ENCODE peak calls at places on chromosomes 11 and 22, in nine cellular contexts. Q is K562, V is psoas muscle, X is mesendoderm, O is SJCRH30, R is aorta, T is H1, F is pancreas, U is endodermal cell. D is an unnamed sample. For H3K4me1, the result is how much of the 10 kb centered on the place peaks cover.

GRCh38 chr11:96028746-96029145 is 104.8 kb upstream of the MTMR2 start:
- DNase-seq in O (no peak), V (no peak), T (no peak), R (no peak), U (no peak), F (no peak), X (no peak), Q (no peak), D (no peak)

GRCh38 chr22:46008836-46009596 is 32.1 kb upstream of the WNT7B start:
- DNase-seq in Q (no peak), V (peak), U (no peak), O (no peak), T (no peak), F (peak), R (peak), X (no peak), D (no peak)

GRCh38 chr11:115929618-115930129 is 425.5 kb upstream of the CADM1 start:
- DNase-seq in F (no peak), R (no peak), U (no peak), O (no peak), X (no peak), V (no peak), T (no peak), Q (no peak), D (no peak)

GRCh38 chr11:126194121-126194543 is 17.3 kb downstream of the RPUSD4 start:
- DNase-seq in T (peak), U (peak), X (peak), Q (peak), O (peak), F (no peak), R (no peak), V (no peak), D (peak)

GRCh38 chr11:128247235-128247594 is 340.1 kb downstream of the ETS1 start:
- DNase-seq in O (no peak), Q (no peak), T (no peak), U (no peak), X (no peak), R (no peak), F (no peak), V (no peak), D (no peak)

GRCh38 chr11:67320011-67320410 is 16.7 kb downstream of the SSH3 start:
- DNase-seq in Q (no peak), F (no peak), X (no peak), O (no peak), T (no peak), V (no peak), R (no peak), U (no peak), D (no peak)

GRCh38 chr11:63020671-63021255 is 5.1 kb upstream of the SLC22A8 start:
- DNase-seq in R (no peak), F (no peak), O (peak), V (no peak), X (peak), U (peak), Q (peak), T (peak), D (no peak)

GRCh38 chr22:24440270-24440717 is 12.9 kb downstream of the ADORA2A start:
- DNase-seq in T (no peak), O (no peak), X (no peak), Q (no peak), F (no peak), R (no peak), U (no peak), V (no peak), D (peak)

GRCh38 chr11:83008581-83008923 is 63.1 kb downstream of the RAB30 start:
- DNase-seq in O (peak), V (no peak), X (no peak), F (no peak), U (no peak), Q (no peak), T (no peak), R (no peak), D (peak)

GRCh38 chr11:86537541-86538222 is 134.7 kb downstream of the ME3 start:
- DNase-seq in X (peak), U (no peak), T (no peak), F (no peak), O (no peak), V (no peak), R (no peak), Q (no peak), D (no peak)

GRCh38 chr22:30332994-30333706 is 6.4 kb upstream of the TBC1D10A start:
- DNase-seq in Q (no peak), X (no peak), O (no peak), V (no peak), R (no peak), F (no peak), U (no peak), T (no peak), D (no peak)

GRCh38 chr11:86888164-86888977 is 66.8 kb downstream of the FZD4 start:
- DNase-seq in X (no peak), F (no peak), O (peak), Q (no peak), R (no peak), U (no peak), V (no peak), T (no peak), D (no peak)

GRCh38 chr22:19986011-19986409 is 30.6 kb downstream of the ARVCF start:
- DNase-seq in X (no peak), T (no peak), F (peak), U (no peak), R (no peak), O (no peak), Q (no peak), V (peak), D (no peak)

GRCh38 chr11:94134651-94135512 is 6.2 kb downstream of the PANX1 start:
- DNase-seq in X (no peak), F (peak), U (no peak), T (no peak), O (peak), R (peak), V (peak), Q (no peak), D (peak)

GRCh38 chr11:72787262-72788104 is 6.4 kb downstream of the STARD10 start:
- DNase-seq in T (peak), X (peak), F (peak), O (no peak), U (peak), R (no peak), V (no peak), Q (peak), D (peak)

GRCh38 chr11:71186861-71187260 is 65.5 kb downstream of the SHANK2 start:
- DNase-seq in X (no peak), R (peak), O (no peak), V (no peak), F (no peak), Q (no peak), T (no peak), U (peak), D (peak)

GRCh38 chr11:9577032-9577431 is 3.6 kb downstream of the WEE1 start:
- DNase-seq in R (no peak), Q (no peak), V (no peak), X (no peak), F (no peak), O (no peak), U (no peak), T (no peak), D (peak)

GRCh38 chr11:120091701-120092100 is 46.2 kb downstream of the TRIM29 start:
- DNase-seq in X (no peak), R (no peak), O (no peak), T (no peak), V (no peak), F (no peak), Q (no peak), U (no peak), D (no peak)

GRCh38 chr11:75426720-75427086 is 6.3 kb downstream of the KLHL35 start:
- DNase-seq in F (peak), X (no peak), V (no peak), O (no peak), U (no peak), Q (no peak), T (no peak), R (peak), D (no peak)

GRCh38 chr11:5210376-5210885 is 9.9 kb upstream of the OR51V1 start:
- DNase-seq in F (no peak), R (no peak), U (peak), V (no peak), T (no peak), O (no peak), Q (no peak), X (peak), D (no peak)

GRCh38 chr11:1728931-1729691 is 21.3 kb downstream of the IFITM10 start:
- DNase-seq in V (no peak), F (no peak), O (no peak), U (peak), Q (no peak), R (peak), T (no peak), X (no peak), D (no peak)

GRCh38 chr11:46130286-46130937 is 9.2 kb upstream of the PHF21A start:
- DNase-seq in O (peak), Q (no peak), U (no peak), T (no peak), R (no peak), V (no peak), X (no peak), F (no peak), D (no peak)

GRCh38 chr22:30459206-30460052 is 12.4 kb downstream of the SEC14L3 start:
- DNase-seq in X (no peak), F (no peak), U (peak), V (no peak), Q (no peak), R (no peak), T (peak), O (peak), D (no peak)

GRCh38 chr11:133982901-133983300 is 26.1 kb upstream of the IGSF9B start:
- DNase-seq in R (no peak), Q (no peak), X (no peak), T (no peak), V (no peak), U (no peak), O (no peak), F (no peak), D (no peak)

GRCh38 chr11:107859459-107860239 is 1.1 kb upstream of the SLC35F2 start:
- DNase-seq in Q (no peak), R (peak), T (peak), V (peak), O (peak), U (peak), X (no peak), F (peak), D (peak)

GRCh38 chr11:36953986-36954385 is 355.9 kb upstream of the RAG2 start:
- DNase-seq in Q (no peak), V (no peak), R (no peak), U (no peak), T (no peak), F (no peak), X (no peak), O (peak), D (no peak)

GRCh38 chr11:64870176-64870892 is 8.1 kb downstream of the EHD1 start:
- DNase-seq in T (no peak), U (peak), O (peak), X (peak), F (no peak), R (peak), Q (peak), V (peak), D (peak)

GRCh38 chr11:13384837-13385417 is 78.1 kb downstream of the BTBD10 start:
- DNase-seq in F (no peak), X (peak), Q (peak), T (peak), V (no peak), O (peak), U (peak), R (no peak), D (no peak)

GRCh38 chr11:68399916-68400315 is 60.6 kb upstream of the PPP6R3 start:
- DNase-seq in F (no peak), T (no peak), R (no peak), X (no peak), Q (no peak), O (no peak), V (no peak), U (no peak), D (peak)

GRCh38 chr11:86047275-86047991 is 21.5 kb downstream of the PICALM start:
- DNase-seq in U (no peak), V (no peak), Q (no peak), R (no peak), F (no peak), O (no peak), T (no peak), X (no peak), D (peak)

GRCh38 chr11:69948256-69949141 is 129.3 kb upstream of the FGF3 start:
- DNase-seq in V (no peak), F (no peak), X (peak), O (peak), R (peak), T (peak), U (peak), Q (peak), D (peak)

GRCh38 chr11:11297578-11297977 is 55.5 kb downstream of the CSNK2A3 start:
- DNase-seq in U (no peak), Q (no peak), T (no peak), R (no peak), V (no peak), O (no peak), F (no peak), X (no peak), D (no peak)

GRCh38 chr11:114650661-114651060 is 27.7 kb upstream of the NXPE2 start:
- DNase-seq in R (no peak), T (no peak), V (no peak), Q (no peak), F (no peak), U (no peak), O (no peak), X (no peak), D (no peak)

GRCh38 chr11:62880803-62881578 is at the start of gene SLC3A2:
- DNase-seq in F (peak), V (peak), T (peak), X (peak), R (peak), Q (peak), U (peak), O (peak), D (peak)

GRCh38 chr11:117187007-117187406 is 8.5 kb downstream of the SIDT2 start:
- DNase-seq in O (no peak), X (no peak), U (peak), T (no peak), V (no peak), R (peak), Q (no peak), F (no peak), D (peak)

GRCh38 chr11:117186431-117186761 is 7.9 kb downstream of the SIDT2 start:
- DNase-seq in X (no peak), Q (no peak), V (no peak), F (no peak), U (peak), O (no peak), R (peak), T (no peak), D (peak)

GRCh38 chr11:117183724-117184349 is 5.3 kb downstream of the SIDT2 start:
- DNase-seq in V (no peak), F (peak), T (no peak), U (peak), R (peak), Q (no peak), X (no peak), O (no peak), D (peak)

GRCh38 chr11:117187428-117187798 is 8.9 kb downstream of the SIDT2 start:
- DNase-seq in V (no peak), F (no peak), U (peak), O (no peak), T (no peak), Q (no peak), R (peak), X (no peak), D (no peak)

DNA sequence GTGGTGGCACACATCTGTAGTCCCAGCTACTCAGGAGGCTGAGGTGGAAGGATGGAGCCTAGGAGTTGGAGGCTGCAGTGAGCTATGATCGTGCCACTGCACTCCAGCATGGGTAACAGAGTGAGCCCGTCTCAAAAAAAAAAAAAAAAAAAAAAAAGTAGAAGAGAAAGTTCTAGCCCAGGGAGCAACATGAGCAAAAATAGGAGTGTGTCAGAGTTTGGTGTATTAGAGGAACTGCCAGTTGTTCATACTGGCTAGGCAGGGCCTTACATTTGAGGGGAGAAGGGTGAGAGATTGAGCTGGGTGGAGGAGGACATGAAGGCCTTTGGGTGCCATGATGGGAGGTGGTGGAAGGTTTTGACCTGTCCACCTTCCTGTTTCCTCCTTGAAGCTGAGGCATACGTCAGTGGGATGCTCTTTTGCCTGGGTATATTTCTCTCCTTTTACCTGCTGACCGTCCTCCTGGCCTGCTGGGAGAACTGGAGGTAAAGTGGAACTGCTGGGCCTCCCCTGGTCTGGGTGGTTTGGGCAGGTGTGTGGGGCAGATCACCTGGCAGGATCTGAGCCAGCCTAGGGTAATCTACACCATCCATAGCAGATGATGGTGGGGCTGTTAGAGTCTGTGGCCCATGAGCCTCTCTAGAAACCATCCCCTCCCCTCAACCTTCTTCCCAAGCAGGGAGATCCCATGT is 7.3 kb downstream of the SIDT2 start:
- DNase-seq in T (no peak), V (no peak), F (no peak), X (no peak), R (no peak), U (peak), O (no peak), Q (no peak), D (peak)
- H3K4me1 ChIP-seq in T (under half), V (under half), F (under half), X (under half), R (under half), U (under half), O (under half), Q (under half), D (under half)

GRCh38 chr11:35144811-35145210 is 5.8 kb downstream of the CD44 start:
- DNase-seq in O (no peak), U (no peak), X (no peak), Q (no peak), F (no peak), V (no peak), R (no peak), T (no peak), D (no peak)

GRCh38 chr11:35146711-35147110 is 7.7 kb downstream of the CD44 start:
- DNase-seq in R (no peak), Q (no peak), V (no peak), T (no peak), F (no peak), U (no peak), O (no peak), X (no peak), D (no peak)

GRCh38 chr11:35145249-35145648 is 6.3 kb downstream of the CD44 start:
- DNase-seq in R (peak), F (peak), Q (peak), O (peak), U (no peak), V (peak), X (no peak), T (no peak), D (no peak)

GRCh38 chr11:35147273-35147672 is 8.3 kb downstream of the CD44 start:
- DNase-seq in T (no peak), X (no peak), U (no peak), F (no peak), O (no peak), V (no peak), Q (no peak), R (no peak), D (no peak)

DNA sequence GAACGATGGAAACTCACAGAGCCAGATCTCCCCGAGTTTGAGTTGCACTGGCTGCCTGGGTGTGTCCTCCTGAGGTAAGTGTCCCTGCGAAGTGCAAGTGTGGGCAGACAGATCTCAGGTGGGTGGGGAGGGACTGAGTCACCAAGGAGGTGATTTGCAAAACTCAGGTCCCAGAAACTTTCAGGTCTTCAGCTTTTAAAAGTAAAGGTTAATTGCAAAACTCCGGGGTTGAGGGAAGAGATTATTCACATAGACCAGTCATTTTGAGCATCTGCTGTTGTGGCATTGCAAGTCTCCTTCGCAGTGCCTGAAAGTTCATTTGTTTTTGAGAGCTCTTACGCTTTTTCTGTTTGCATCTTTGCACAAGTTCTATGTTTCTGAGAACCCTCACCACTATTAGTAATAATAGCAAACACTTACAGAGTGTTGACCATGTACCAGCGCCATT is 7.1 kb downstream of the CD44 start:
- DNase-seq in T (no peak), X (no peak), Q (no peak), U (no peak), R (no peak), F (no peak), V (no peak), O (no peak), D (no peak)
- H3K4me1 ChIP-seq in T (under half), X (under half), Q (under half), U (under half), R (under half), F (under half), V (under half), O (under half), D (half or more)

GRCh38 chr22:42613869-42614268 is 814 bp downstream of the POLDIP3 start:
- DNase-seq in U (no peak), O (no peak), X (peak), Q (no peak), T (no peak), R (no peak), V (no peak), F (no peak), D (peak)

GRCh38 chr22:42611076-42611475 is 3.6 kb downstream of the POLDIP3 start:
- DNase-seq in Q (no peak), U (no peak), X (no peak), O (no peak), F (no peak), T (no peak), V (no peak), R (no peak), D (peak)

GRCh38 chr22:42608481-42609361 is 6.0 kb downstream of the POLDIP3 start:
- DNase-seq in Q (no peak), O (peak), V (no peak), U (no peak), F (no peak), T (no peak), X (peak), R (no peak), D (peak)

GRCh38 chr22:42612336-42612735 is 2.3 kb downstream of the POLDIP3 start:
- DNase-seq in V (no peak), Q (no peak), R (no peak), U (no peak), X (no peak), T (no peak), F (no peak), O (no peak), D (no peak)

DNA sequence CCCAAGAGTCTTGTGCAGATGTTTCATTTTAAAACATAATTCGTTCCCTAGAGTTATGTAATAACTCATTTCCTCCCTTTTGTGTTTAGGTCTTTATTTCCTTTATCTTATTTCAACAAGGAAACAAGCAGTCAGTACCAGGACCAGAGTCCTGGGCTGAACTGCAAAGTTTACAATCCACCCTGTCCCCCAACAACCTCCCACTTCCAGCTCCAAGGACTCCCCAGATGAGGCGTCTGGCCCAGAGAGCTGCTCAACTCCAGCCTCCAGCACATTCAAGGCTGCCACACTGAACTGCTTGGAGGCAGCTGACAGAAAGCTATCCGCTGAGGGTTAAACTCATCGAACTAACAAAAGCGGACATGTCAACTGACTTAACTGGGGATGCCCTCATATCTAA is 4.5 kb downstream of the POLDIP3 start:
- DNase-seq in X (no peak), F (no peak), Q (no peak), U (no peak), V (no peak), R (no peak), O (no peak), T (no peak), D (no peak)
- H3K4me1 ChIP-seq in X (under half), F (under half), Q (under half), U (under half), V (half or more), R (under half), O (under half), T (under half), D (under half)

DNA sequence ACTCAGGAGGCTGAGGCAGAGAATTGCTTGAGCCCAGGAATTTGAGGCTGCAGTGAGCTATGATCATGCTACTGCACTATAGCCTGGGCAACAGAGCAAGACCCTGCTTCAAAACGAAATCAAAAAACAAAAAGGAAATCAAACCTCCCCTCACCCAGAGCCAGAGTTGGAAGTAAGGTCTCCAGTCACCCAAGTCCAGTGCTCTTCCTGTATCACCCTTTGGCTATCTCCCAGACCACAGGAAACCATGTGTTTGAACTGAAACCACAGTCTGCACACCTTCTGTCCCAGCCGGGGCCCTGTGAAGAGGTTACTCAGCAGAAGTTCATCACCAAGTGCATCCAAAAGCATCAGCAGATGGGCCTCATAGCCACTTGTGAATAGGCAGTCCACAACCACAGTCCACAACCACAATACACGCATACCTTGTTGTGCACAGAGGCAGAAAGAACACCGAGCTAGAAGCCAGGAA is 4.6 kb downstream of the MYH9 start:
- DNase-seq in R (no peak), Q (no peak), O (peak), F (no peak), V (no peak), T (no peak), X (no peak), U (no peak), D (peak)
- H3K4me1 ChIP-seq in R (under half), Q (under half), O (under half), F (under half), V (half or more), T (under half), X (under half), U (under half), D (half or more)